ENCODE peak calls at places on chromosomes 6 and 20, in nine cellular contexts. One of them, this sample, is unnamed.

GRCh38 chr6:77573843-77574242 is 79.0 kb upstream of the MEI4 start:
- DNase-seq in psoas muscle: no peak
- DNase-seq in Panc1: no peak
- DNase-seq in breast epithelium: no peak
- DNase-seq in fibroblast of lung: no peak
- DNase-seq in mucosa of descending colon: no peak
- DNase-seq in tibial artery: no peak
- DNase-seq in CD8-positive, alpha-beta T cell: no peak
- DNase-seq in MM.1S: no peak
- DNase-seq in this sample: no peak

GRCh38 chr6:106431972-106432371 is 71.5 kb downstream of the CRYBG1 start:
- DNase-seq in psoas muscle: no peak
- DNase-seq in Panc1: no peak
- DNase-seq in breast epithelium: no peak
- DNase-seq in fibroblast of lung: peak; percentile 57
- DNase-seq in mucosa of descending colon: no peak
- DNase-seq in tibial artery: no peak
- DNase-seq in CD8-positive, alpha-beta T cell: no peak
- DNase-seq in MM.1S: no peak
- DNase-seq in this sample: no peak

GRCh38 chr20:20184149-20184548 is 131.8 kb downstream of the CFAP61 start:
- DNase-seq in psoas muscle: no peak
- DNase-seq in Panc1: no peak
- DNase-seq in breast epithelium: no peak
- DNase-seq in fibroblast of lung: no peak
- DNase-seq in mucosa of descending colon: no peak
- DNase-seq in tibial artery: no peak
- DNase-seq in CD8-positive, alpha-beta T cell: no peak
- DNase-seq in MM.1S: peak; percentile 55
- DNase-seq in this sample: peak; percentile 31

GRCh38 chr6:45759134-45759849 is 256.4 kb downstream of the CLIC5 start:
- DNase-seq in psoas muscle: no peak
- DNase-seq in Panc1: no peak
- DNase-seq in breast epithelium: no peak
- DNase-seq in fibroblast of lung: peak; percentile 8
- DNase-seq in mucosa of descending colon: no peak
- DNase-seq in tibial artery: no peak
- DNase-seq in CD8-positive, alpha-beta T cell: no peak
- DNase-seq in MM.1S: no peak
- DNase-seq in this sample: no peak

GRCh38 chr6:14228571-14228970 is 111.0 kb downstream of the CD83 start:
- DNase-seq in psoas muscle: no peak
- DNase-seq in Panc1: no peak
- DNase-seq in breast epithelium: no peak
- DNase-seq in fibroblast of lung: peak; percentile 56
- DNase-seq in mucosa of descending colon: no peak
- DNase-seq in tibial artery: no peak
- DNase-seq in CD8-positive, alpha-beta T cell: no peak
- DNase-seq in MM.1S: no peak
- DNase-seq in this sample: no peak

GRCh38 chr20:40945754-40946451 is 82.7 kb upstream of the TOP1 start:
- DNase-seq in psoas muscle: peak; percentile 35
- DNase-seq in Panc1: no peak
- DNase-seq in breast epithelium: no peak
- DNase-seq in fibroblast of lung: peak; percentile 52
- DNase-seq in mucosa of descending colon: peak; percentile 58
- DNase-seq in tibial artery: peak; percentile 56
- DNase-seq in CD8-positive, alpha-beta T cell: no peak
- DNase-seq in MM.1S: no peak
- DNase-seq in this sample: peak; percentile 77

GRCh38 chr6:14425805-14426204 is 308.2 kb downstream of the CD83 start:
- DNase-seq in psoas muscle: no peak
- DNase-seq in Panc1: no peak
- DNase-seq in breast epithelium: no peak
- DNase-seq in fibroblast of lung: no peak
- DNase-seq in mucosa of descending colon: no peak
- DNase-seq in tibial artery: no peak
- DNase-seq in CD8-positive, alpha-beta T cell: no peak
- DNase-seq in MM.1S: no peak
- DNase-seq in this sample: no peak

GRCh38 chr20:2775139-2775538 is 25.3 kb downstream of the CPXM1 start:
- DNase-seq in psoas muscle: no peak
- DNase-seq in Panc1: no peak
- DNase-seq in breast epithelium: no peak
- DNase-seq in fibroblast of lung: no peak
- DNase-seq in mucosa of descending colon: no peak
- DNase-seq in tibial artery: no peak
- DNase-seq in CD8-positive, alpha-beta T cell: no peak
- DNase-seq in MM.1S: no peak
- DNase-seq in this sample: no peak

GRCh38 chr20:62355527-62356142 is 11.5 kb downstream of the LAMA5 start:
- DNase-seq in psoas muscle: peak; percentile 60
- DNase-seq in Panc1: no peak
- DNase-seq in breast epithelium: peak; percentile 72
- DNase-seq in fibroblast of lung: peak; percentile 52
- DNase-seq in mucosa of descending colon: no peak
- DNase-seq in tibial artery: peak; percentile 54
- DNase-seq in CD8-positive, alpha-beta T cell: no peak
- DNase-seq in MM.1S: no peak
- DNase-seq in this sample: no peak

GRCh38 chr20:62356143-62356947 is 10.8 kb downstream of the LAMA5 start:
- DNase-seq in psoas muscle: peak; percentile 41
- DNase-seq in Panc1: no peak
- DNase-seq in breast epithelium: no peak
- DNase-seq in fibroblast of lung: no peak
- DNase-seq in mucosa of descending colon: no peak
- DNase-seq in tibial artery: no peak
- DNase-seq in CD8-positive, alpha-beta T cell: no peak
- DNase-seq in MM.1S: no peak
- DNase-seq in this sample: no peak

GRCh38 chr20:62357681-62358080 is 9.4 kb downstream of the LAMA5 start:
- DNase-seq in psoas muscle: peak; percentile 40
- DNase-seq in Panc1: no peak
- DNase-seq in breast epithelium: no peak
- DNase-seq in fibroblast of lung: no peak
- DNase-seq in mucosa of descending colon: peak; percentile 22
- DNase-seq in tibial artery: no peak
- DNase-seq in CD8-positive, alpha-beta T cell: no peak
- DNase-seq in MM.1S: no peak
- DNase-seq in this sample: no peak

GRCh38 chr20:62358171-62358719 is 8.9 kb downstream of the LAMA5 start:
- DNase-seq in psoas muscle: peak; percentile 84
- DNase-seq in Panc1: no peak
- DNase-seq in breast epithelium: no peak
- DNase-seq in fibroblast of lung: no peak
- DNase-seq in mucosa of descending colon: peak; percentile 35
- DNase-seq in tibial artery: peak; percentile 53
- DNase-seq in CD8-positive, alpha-beta T cell: no peak
- DNase-seq in MM.1S: no peak
- DNase-seq in this sample: no peak

DNA sequence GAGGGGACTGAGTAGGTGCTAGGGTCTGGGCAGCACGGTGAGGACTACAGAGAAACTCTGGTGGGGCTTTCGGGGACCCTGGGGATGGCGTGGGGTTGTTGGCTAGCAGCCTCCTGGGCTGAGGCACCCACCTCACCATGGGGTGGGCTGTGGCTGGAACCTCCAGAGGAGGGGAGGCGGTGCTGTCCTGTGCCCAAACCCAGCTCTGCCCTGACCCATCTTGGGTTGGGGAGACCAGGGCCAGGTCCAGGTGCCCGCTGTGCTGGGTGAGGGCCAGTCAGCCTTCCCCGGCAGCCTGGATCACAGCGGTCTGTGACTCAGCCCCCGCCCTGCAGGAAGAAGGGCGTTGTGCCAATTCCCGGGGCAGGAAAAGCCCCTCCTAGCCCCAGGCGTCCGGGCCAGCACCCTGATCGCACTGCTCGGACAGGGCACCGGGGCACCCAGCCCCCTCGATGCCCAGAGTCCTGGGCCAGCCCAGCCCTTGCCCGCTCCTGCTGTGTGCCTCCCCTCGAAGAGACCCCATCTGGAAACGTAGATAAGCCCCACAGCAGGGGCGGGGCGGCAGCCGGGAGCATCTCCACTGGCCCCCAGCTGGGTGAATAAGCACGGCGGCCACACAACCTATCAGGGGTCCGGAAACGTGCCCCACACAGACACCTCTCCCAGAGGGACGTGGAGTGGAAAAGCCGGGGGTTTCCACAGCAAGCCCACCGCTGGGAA is 10.0 kb downstream of the LAMA5 start:
- DNase-seq in psoas muscle: peak; percentile 79
- DNase-seq in Panc1: no peak
- DNase-seq in breast epithelium: no peak
- DNase-seq in fibroblast of lung: peak; percentile 75
- DNase-seq in mucosa of descending colon: peak; percentile 52
- DNase-seq in tibial artery: peak; percentile 63
- DNase-seq in CD8-positive, alpha-beta T cell: no peak
- DNase-seq in MM.1S: no peak
- DNase-seq in this sample: no peak
- H3K4me1 ChIP-seq in psoas muscle: peaks cover 66% of the 10 kb centered on the region
- H3K4me1 ChIP-seq in Panc1: peaks cover 92% of the 10 kb centered on the region
- H3K4me1 ChIP-seq in breast epithelium: peaks cover 47% of the 10 kb centered on the region
- H3K4me1 ChIP-seq in fibroblast of lung: peaks cover 39% of the 10 kb centered on the region
- H3K4me1 ChIP-seq in mucosa of descending colon: peaks cover 16% of the 10 kb centered on the region
- H3K4me1 ChIP-seq in tibial artery: peaks cover 97% of the 10 kb centered on the region
- H3K4me1 ChIP-seq in CD8-positive, alpha-beta T cell: no peaks in the 10 kb centered on the region
- H3K4me1 ChIP-seq in MM.1S: no peaks in the 10 kb centered on the region
- H3K4me1 ChIP-seq in this sample: no peaks in the 10 kb centered on the region

DNA sequence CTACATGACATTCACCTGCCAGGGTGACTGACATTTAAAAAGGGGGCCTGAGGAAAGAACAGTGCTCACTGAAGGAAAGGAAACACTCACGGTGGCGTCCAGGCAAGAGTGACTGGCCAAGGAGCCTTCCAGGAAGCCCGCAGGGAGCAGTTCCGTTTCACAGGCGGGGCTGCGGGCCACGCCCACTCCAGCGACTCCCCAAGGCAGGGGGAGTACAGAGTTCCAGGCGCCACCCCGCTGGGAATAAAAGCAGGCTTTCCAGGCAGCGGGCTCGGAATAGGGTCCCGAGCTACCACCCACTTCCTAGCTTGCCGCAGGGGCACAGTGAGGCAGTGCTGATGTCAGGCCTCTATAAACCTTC is 34.2 kb downstream of the PKIG start:
- DNase-seq in psoas muscle: peak; percentile 64
- DNase-seq in Panc1: no peak
- DNase-seq in breast epithelium: no peak
- DNase-seq in fibroblast of lung: no peak
- DNase-seq in mucosa of descending colon: peak; percentile 63
- DNase-seq in tibial artery: no peak
- DNase-seq in CD8-positive, alpha-beta T cell: no peak
- DNase-seq in MM.1S: no peak
- DNase-seq in this sample: peak; percentile 72
- H3K4me1 ChIP-seq in psoas muscle: peaks cover 35% of the 10 kb centered on the region
- H3K4me1 ChIP-seq in Panc1: no peaks in the 10 kb centered on the region
- H3K4me1 ChIP-seq in breast epithelium: peaks cover 5% of the 10 kb centered on the region
- H3K4me1 ChIP-seq in fibroblast of lung: peaks cover 3% of the 10 kb centered on the region
- H3K4me1 ChIP-seq in mucosa of descending colon: peaks cover 5% of the 10 kb centered on the region
- H3K4me1 ChIP-seq in tibial artery: peaks cover 45% of the 10 kb centered on the region
- H3K4me1 ChIP-seq in CD8-positive, alpha-beta T cell: peaks cover 69% of the 10 kb centered on the region
- H3K4me1 ChIP-seq in MM.1S: no peaks in the 10 kb centered on the region
- H3K4me1 ChIP-seq in this sample: peaks cover 10% of the 10 kb centered on the region

GRCh38 chr6:131655387-131655786 is 18.3 kb downstream of the ENPP3 start:
- DNase-seq in psoas muscle: no peak
- DNase-seq in Panc1: no peak
- DNase-seq in breast epithelium: no peak
- DNase-seq in fibroblast of lung: peak; percentile 4
- DNase-seq in mucosa of descending colon: no peak
- DNase-seq in tibial artery: no peak
- DNase-seq in CD8-positive, alpha-beta T cell: no peak
- DNase-seq in MM.1S: no peak
- DNase-seq in this sample: no peak

GRCh38 chr6:131655951-131656350 is 18.8 kb downstream of the ENPP3 start:
- DNase-seq in psoas muscle: no peak
- DNase-seq in Panc1: no peak
- DNase-seq in breast epithelium: no peak
- DNase-seq in fibroblast of lung: no peak
- DNase-seq in mucosa of descending colon: no peak
- DNase-seq in tibial artery: no peak
- DNase-seq in CD8-positive, alpha-beta T cell: no peak
- DNase-seq in MM.1S: no peak
- DNase-seq in this sample: no peak

GRCh38 chr6:131656667-131657066 is 19.6 kb downstream of the ENPP3 start:
- DNase-seq in psoas muscle: no peak
- DNase-seq in Panc1: no peak
- DNase-seq in breast epithelium: no peak
- DNase-seq in fibroblast of lung: no peak
- DNase-seq in mucosa of descending colon: no peak
- DNase-seq in tibial artery: no peak
- DNase-seq in CD8-positive, alpha-beta T cell: no peak
- DNase-seq in MM.1S: no peak
- DNase-seq in this sample: no peak

GRCh38 chr6:131658287-131658686 is 21.2 kb downstream of the ENPP3 start:
- DNase-seq in psoas muscle: no peak
- DNase-seq in Panc1: no peak
- DNase-seq in breast epithelium: no peak
- DNase-seq in fibroblast of lung: no peak
- DNase-seq in mucosa of descending colon: no peak
- DNase-seq in tibial artery: no peak
- DNase-seq in CD8-positive, alpha-beta T cell: no peak
- DNase-seq in MM.1S: no peak
- DNase-seq in this sample: no peak

DNA sequence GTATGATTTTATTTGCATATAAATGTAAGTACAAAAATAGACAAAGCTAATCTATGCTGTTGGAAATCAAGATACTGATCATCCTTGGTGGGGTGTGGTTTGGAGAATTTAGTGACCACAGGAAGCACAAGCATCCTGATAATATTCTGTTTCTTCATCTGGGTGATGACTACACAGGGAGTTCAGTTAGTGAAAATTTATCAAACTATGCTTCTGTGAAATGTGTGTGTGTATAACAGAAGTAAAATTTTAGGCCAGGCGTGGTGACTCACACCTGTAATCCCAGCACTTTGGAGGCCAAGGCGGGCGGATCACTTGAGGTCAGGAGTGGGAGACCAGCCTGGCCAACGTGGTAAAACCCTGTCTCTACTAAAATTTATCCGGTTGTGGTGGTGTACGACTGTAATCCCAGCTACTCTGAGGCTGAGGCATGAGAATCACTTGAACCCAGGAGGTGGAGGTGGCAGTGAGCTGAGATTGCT is 20.6 kb downstream of the ENPP3 start:
- DNase-seq in psoas muscle: no peak
- DNase-seq in Panc1: no peak
- DNase-seq in breast epithelium: no peak
- DNase-seq in fibroblast of lung: peak; percentile 95
- DNase-seq in mucosa of descending colon: no peak
- DNase-seq in tibial artery: no peak
- DNase-seq in CD8-positive, alpha-beta T cell: no peak
- DNase-seq in MM.1S: no peak
- DNase-seq in this sample: no peak
- H3K4me1 ChIP-seq in psoas muscle: no peaks in the 10 kb centered on the region
- H3K4me1 ChIP-seq in Panc1: no peaks in the 10 kb centered on the region
- H3K4me1 ChIP-seq in breast epithelium: no peaks in the 10 kb centered on the region
- H3K4me1 ChIP-seq in fibroblast of lung: peaks cover 3% of the 10 kb centered on the region
- H3K4me1 ChIP-seq in mucosa of descending colon: peaks cover 4% of the 10 kb centered on the region
- H3K4me1 ChIP-seq in tibial artery: no peaks in the 10 kb centered on the region
- H3K4me1 ChIP-seq in CD8-positive, alpha-beta T cell: no peaks in the 10 kb centered on the region
- H3K4me1 ChIP-seq in MM.1S: peaks cover 5% of the 10 kb centered on the region
- H3K4me1 ChIP-seq in this sample: no peaks in the 10 kb centered on the region

DNA sequence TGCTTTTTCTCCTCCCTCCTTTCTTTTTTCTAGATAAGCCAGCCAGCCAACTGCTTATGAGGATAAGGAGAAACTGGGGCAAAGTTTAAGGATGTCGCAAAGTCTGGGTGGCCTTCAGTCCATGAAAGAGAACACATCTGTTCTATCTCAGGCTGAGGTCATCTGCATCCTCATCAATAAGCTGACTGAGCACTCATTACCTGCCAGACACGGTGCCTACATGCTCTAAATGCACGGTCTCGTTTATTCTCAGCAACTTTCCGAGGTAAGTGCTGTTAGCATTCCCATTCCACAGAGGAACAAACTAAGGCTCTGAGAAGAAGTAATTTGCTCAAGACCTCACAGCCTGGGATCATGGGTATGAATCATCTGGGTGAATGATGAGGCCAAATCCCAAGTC is 133.1 kb downstream of the BCAS1 start:
- DNase-seq in psoas muscle: no peak
- DNase-seq in Panc1: no peak
- DNase-seq in breast epithelium: no peak
- DNase-seq in fibroblast of lung: no peak
- DNase-seq in mucosa of descending colon: no peak
- DNase-seq in tibial artery: no peak
- DNase-seq in CD8-positive, alpha-beta T cell: no peak
- DNase-seq in MM.1S: no peak
- DNase-seq in this sample: no peak
- H3K4me1 ChIP-seq in psoas muscle: peaks cover 10% of the 10 kb centered on the region
- H3K4me1 ChIP-seq in Panc1: peaks cover 56% of the 10 kb centered on the region
- H3K4me1 ChIP-seq in breast epithelium: no peaks in the 10 kb centered on the region
- H3K4me1 ChIP-seq in fibroblast of lung: peaks cover 12% of the 10 kb centered on the region
- H3K4me1 ChIP-seq in mucosa of descending colon: peaks cover 28% of the 10 kb centered on the region
- H3K4me1 ChIP-seq in tibial artery: peaks cover 24% of the 10 kb centered on the region
- H3K4me1 ChIP-seq in CD8-positive, alpha-beta T cell: peaks cover 40% of the 10 kb centered on the region
- H3K4me1 ChIP-seq in MM.1S: peaks cover 66% of the 10 kb centered on the region
- H3K4me1 ChIP-seq in this sample: peaks cover 74% of the 10 kb centered on the region

This sample was measured in A673.